ENCODE peak calls at places on chromosomes 7 and 10, in four cellular contexts. B is prostate gland, N is GM12878, D is upper lobe of left lung. X is an unnamed sample.

GRCh38 chr7:117610390-117610789 is 130.6 kb downstream of the CFTR start:
- DNase-seq in D (no peak), B (no peak), N (no peak), X (no peak)

GRCh38 chr10:101839421-101840063 is 4.1 kb downstream of the KCNIP2 start:
- DNase-seq in D (peak; percentile 93), B (no peak), N (no peak), X (no peak)

GRCh38 chr7:51111256-51111655 is 205.4 kb downstream of the COBL start:
- DNase-seq in B (no peak), N (no peak), D (no peak), X (peak; percentile 31)

GRCh38 chr7:46291064-46291463 is 370.0 kb upstream of the IGFBP3 start:
- DNase-seq in N (peak; percentile 47), D (peak; percentile 14), B (no peak), X (no peak)

GRCh38 chr7:128008744-128009143 is 22.5 kb downstream of the LRRC4 start:
- DNase-seq in D (no peak), N (no peak), B (no peak), X (no peak)

GRCh38 chr7:47941136-47941844 is 7.0 kb downstream of the PKD1L1 start:
- DNase-seq in N (no peak), B (no peak), D (no peak), X (no peak)

GRCh38 chr7:150716368-150716767 is at the start of gene GIMAP1:
- DNase-seq in D (no peak), B (no peak), N (no peak), X (no peak)

GRCh38 chr10:48458662-48459048 is 146.2 kb downstream of the ARHGAP22 start:
- DNase-seq in N (no peak), B (no peak), D (no peak), X (no peak)

GRCh38 chr7:81007053-81007452 is 88.2 kb upstream of the SEMA3C start:
- DNase-seq in N (no peak), D (no peak), B (no peak), X (no peak)

GRCh38 chr7:93060865-93061264 is 56.9 kb downstream of the SAMD9 start:
- DNase-seq in N (no peak), D (no peak), B (no peak), X (no peak)

GRCh38 chr7:106062521-106062931 is 49.6 kb downstream of the SYPL1 start:
- DNase-seq in B (no peak), N (no peak), D (no peak), X (no peak)
- TF ChIP-seq POLR2AphosphoS5 in B (no peak), N (no peak), D (no peak), X (no peak)

DNA sequence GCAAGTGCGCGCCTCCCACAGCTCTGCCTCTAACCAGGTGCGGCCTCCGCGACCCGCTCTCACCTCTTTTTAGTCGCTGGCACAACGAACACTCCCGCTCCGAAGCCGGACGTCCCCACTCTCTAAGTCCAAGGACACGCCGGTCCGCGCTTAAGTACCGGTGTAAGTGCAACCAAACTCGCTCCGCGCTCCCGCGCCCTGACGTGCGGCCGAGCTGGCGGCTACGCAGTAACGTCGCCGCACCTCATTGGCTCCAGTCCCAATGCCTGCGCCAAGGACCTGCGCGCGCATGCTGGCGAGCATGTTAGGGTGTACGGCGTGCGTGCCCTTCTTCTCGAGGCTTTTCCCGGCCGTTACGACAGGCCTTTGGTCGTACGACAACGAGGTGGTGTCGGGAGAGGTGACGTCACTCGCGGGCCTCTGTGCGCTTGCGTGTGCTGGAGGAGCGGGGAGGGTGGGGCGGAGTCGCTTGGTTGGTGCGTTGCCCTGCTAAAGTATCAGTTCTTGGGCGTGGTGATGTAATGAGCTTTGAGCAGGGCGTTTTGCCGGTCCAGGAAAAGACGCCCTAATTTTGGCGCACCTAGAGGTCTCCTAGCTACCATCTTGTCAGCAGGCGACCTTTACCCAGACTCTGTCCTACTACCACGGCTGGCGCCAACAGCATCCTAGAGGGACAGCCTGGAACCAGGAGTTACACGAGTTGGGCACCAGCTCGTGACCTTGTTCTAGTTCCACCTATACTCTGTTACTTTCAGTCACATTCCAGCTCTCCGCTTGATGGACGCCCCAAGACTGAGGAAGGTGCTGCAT is at the start of gene CYCS:
- DNase-seq in D (peak; percentile 100), N (peak; percentile 99), B (peak; percentile 99), X (peak; percentile 100)
- TF ChIP-seq POLR2A in D (peak; percentile 77), N (peak; percentile 99), B (peak; percentile 98), X (peak; percentile 95)

DNA sequence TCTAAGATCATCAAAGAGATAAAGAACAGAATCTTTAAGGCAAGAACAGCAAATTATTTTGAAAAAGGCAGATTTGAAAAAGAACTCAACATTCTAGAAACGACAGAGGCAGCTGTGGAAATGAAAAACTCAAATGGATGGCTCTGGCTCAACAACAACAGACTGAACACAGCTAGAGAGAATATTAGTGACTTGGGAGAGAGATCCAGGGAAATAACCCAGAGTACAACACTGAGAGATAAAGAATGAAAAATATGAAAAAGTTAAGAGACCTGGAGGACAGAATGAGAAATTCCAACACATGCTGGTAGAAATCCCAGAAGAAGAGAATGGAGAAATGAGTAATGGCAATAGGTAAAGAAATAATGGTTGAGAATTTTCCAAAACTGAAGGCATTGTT is 17.9 kb upstream of the ZNF777 start:
- DNase-seq in N (no peak), B (no peak), D (no peak), X (no peak)
- H3K36me3 ChIP-seq in N (peaks cover 4% of the 10 kb centered on the region), B (peaks cover 3% of the 10 kb centered on the region), D (peaks cover 40% of the 10 kb centered on the region), X (peaks cover 34% of the 10 kb centered on the region)

GRCh38 chr10:70560511-70560931 is 42.0 kb downstream of the PRF1 start:
- DNase-seq in N (no peak), D (no peak), B (no peak), X (no peak)

GRCh38 chr10:70561051-70561450 is 41.5 kb downstream of the PRF1 start:
- DNase-seq in B (no peak), N (no peak), D (no peak), X (no peak)

GRCh38 chr10:70561558-70561957 is 41.0 kb downstream of the PRF1 start:
- DNase-seq in D (no peak), N (no peak), B (no peak), X (no peak)

GRCh38 chr10:70563230-70563629 is 39.3 kb downstream of the PRF1 start:
- DNase-seq in N (no peak), B (no peak), D (no peak), X (no peak)

GRCh38 chr10:70562036-70562710 is 40.4 kb downstream of the PRF1 start:
- DNase-seq in B (no peak), D (no peak), N (no peak), X (no peak)
- TF ChIP-seq POLR2AphosphoS5 in B (no peak), D (peak; percentile 49), N (no peak), X (no peak)

GRCh38 chr10:7506571-7506970 is 95.7 kb upstream of the SFMBT2 start:
- DNase-seq in N (no peak), D (no peak), B (no peak), X (no peak)

GRCh38 chr10:7505196-7505595 is 94.4 kb upstream of the SFMBT2 start:
- DNase-seq in N (no peak), B (no peak), D (no peak), X (no peak)

GRCh38 chr10:7511612-7512011 is 100.8 kb upstream of the SFMBT2 start:
- DNase-seq in N (no peak), D (no peak), B (no peak), X (no peak)

GRCh38 chr10:7512487-7512886 is 101.7 kb upstream of the SFMBT2 start:
- DNase-seq in B (no peak), D (no peak), N (no peak), X (no peak)

DNA sequence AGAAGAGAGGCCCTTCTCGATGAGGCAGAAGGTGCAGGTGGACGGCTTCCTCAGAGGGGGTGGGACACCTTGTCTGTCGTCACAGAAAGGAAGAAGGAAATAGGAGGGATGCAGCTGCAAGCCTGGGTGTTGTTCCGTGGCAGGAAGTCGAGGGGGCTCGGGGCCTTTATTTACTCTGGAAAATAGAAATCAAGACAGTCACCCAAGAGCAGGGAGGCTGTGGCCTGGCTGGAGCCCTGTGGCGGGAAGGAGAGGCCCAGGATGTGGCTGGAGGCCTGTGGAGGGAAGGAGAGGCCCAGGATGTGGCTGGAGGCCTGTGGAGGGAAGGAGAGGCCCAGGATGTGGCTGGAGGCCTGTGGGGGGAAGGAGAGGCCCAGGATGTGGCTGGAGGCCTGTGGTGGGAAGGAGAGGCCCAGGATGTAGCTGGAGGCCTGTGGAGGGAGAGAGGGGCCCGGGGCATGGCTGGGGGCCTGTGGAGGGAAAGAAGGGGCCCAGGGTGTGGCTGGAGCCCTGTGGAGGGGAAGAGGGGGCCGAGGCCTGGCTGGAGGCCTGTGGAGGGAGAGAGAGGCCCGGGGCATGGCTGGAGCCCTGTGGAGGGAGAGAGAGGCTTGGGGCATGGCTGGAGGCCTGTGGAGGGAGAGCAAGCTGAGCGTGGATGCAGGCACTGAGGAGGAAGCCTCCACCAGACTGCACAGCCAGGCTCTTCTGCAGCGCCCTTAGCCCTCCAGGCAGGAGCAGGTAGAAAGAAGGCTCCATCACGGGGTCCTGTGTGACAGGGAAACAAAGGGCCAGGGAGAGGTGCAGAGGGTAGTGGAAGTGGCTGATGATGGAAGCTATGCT is 97.3 kb upstream of the SFMBT2 start:
- DNase-seq in N (no peak), B (no peak), D (peak; percentile 62), X (no peak)
- TF ChIP-seq POLR2A in N (no peak), B (no peak), D (no peak), X (no peak)

GRCh38 chr10:110576220-110576619 is 8.7 kb downstream of the SMC3 start:
- DNase-seq in D (no peak), N (no peak), B (no peak), X (no peak)
- H3K36me3 ChIP-seq in D (peaks cover 30% of the 10 kb centered on the region), N (peaks cover 13% of the 10 kb centered on the region), B (no peaks in the 10 kb centered on the region), X (peaks cover 42% of the 10 kb centered on the region)

GRCh38 chr10:42989481-42989921 is 87.4 kb upstream of the RET start:
- DNase-seq in N (no peak), B (no peak), D (no peak), X (peak; percentile 91)

GRCh38 chr10:42988069-42988468 is 88.8 kb upstream of the RET start:
- DNase-seq in D (no peak), N (no peak), B (no peak), X (peak; percentile 60)

GRCh38 chr10:42987575-42987974 is 89.3 kb upstream of the RET start:
- DNase-seq in B (no peak), D (no peak), N (no peak), X (peak; percentile 60)

GRCh38 chr10:42990016-42990720 is 86.7 kb upstream of the RET start:
- DNase-seq in N (no peak), B (no peak), D (no peak), X (peak; percentile 72)

DNA sequence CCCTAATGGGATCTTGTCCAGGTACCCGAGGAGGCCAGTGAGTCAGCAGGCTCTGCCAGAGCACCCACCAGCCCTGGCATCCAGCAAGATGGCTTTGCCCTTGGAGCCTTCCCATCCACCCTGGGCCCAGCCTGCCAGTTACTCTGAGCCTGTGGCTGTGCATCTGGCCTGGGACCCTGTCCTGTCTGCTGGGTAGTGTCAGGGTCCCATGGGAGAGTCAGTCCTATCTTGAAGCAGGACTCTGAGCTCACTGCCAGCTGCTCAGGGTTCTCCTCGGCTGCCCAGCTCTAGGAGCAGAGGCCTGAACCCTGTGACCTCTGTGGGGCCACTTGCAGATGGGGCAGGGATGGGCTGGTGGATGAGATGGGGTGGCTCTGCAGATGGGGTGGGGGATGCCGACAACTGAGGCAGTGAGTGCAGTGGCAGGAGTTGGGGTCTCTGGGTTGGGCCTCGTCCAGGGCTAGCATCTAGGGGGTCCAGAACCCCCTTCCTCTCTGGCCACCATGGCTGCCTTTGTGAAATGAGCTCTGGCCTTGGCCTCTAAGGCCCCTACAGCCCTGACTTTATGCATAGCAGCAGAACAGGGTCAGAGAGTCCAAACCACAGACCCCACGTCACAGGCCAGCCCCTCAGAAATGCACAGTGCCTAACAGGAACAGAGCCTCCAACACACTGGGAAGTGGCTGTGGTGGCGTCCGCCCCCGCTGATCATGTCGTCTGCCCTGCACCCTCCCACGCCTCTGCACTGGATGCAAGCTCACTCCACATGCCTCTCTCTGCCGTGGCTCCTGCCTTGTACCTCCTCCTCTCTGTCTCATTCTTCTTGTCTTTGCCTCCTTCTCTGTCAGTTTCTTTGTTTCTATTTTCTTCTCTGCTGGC is 88.1 kb upstream of the RET start:
- DNase-seq in D (no peak), B (no peak), N (no peak), X (peak; percentile 86)
- TF ChIP-seq POLR2AphosphoS5 in D (no peak), B (no peak), N (no peak), X (no peak)

GRCh38 chr10:126499744-126500143 is 111.5 kb upstream of the ADAM12 start:
- DNase-seq in B (no peak), D (no peak), N (no peak), X (peak; percentile 53)
- TF ChIP-seq POLR2A in B (no peak), D (no peak), N (no peak), X (no peak)

X was measured in esophagus muscularis mucosa.